ENCODE peak calls at places on chromosomes 7 and 10, in four cellular contexts. H is transverse colon, F is suprapubic skin, X is endothelial cell of umbilical vein. S is an unnamed sample.

GRCh38 chr10:74755273-74755672 is 71.1 kb upstream of the KAT6B start:
- DNase-seq in X (no peak), H (no peak), F (no peak), S (peak; percentile 8)

GRCh38 chr7:117728858-117729257 is 144.4 kb downstream of the CTTNBP2 start:
- DNase-seq in F (no peak), X (no peak), H (no peak), S (no peak)

GRCh38 chr10:25059990-25060389 is 43.6 kb downstream of the THNSL1 start:
- DNase-seq in F (no peak), X (peak; percentile 50), H (peak; percentile 65), S (peak; percentile 82)

GRCh38 chr7:37065779-37066271 is 341.5 kb upstream of the AOAH start:
- DNase-seq in X (peak; percentile 50), H (no peak), F (no peak), S (no peak)

GRCh38 chr10:123331438-123331837 is 177.2 kb downstream of the BUB3 start:
- DNase-seq in H (no peak), X (no peak), F (no peak), S (no peak)

GRCh38 chr7:96075510-96076349 is 246.2 kb downstream of the SLC25A13 start:
- DNase-seq in F (peak; percentile 77), X (peak; percentile 56), H (peak; percentile 41), S (peak; percentile 63)

GRCh38 chr7:98990356-98990755 is 112.0 kb downstream of the TRRAP start:
- DNase-seq in F (peak; percentile 28), X (no peak), H (no peak), S (no peak)

GRCh38 chr7:151251328-151251925 is 2.9 kb upstream of the SMARCD3 start:
- DNase-seq in F (peak; percentile 71), H (peak; percentile 54), X (peak; percentile 24), S (peak; percentile 55)

GRCh38 chr10:96478317-96478716 is 35.4 kb downstream of the TLL2 start:
- DNase-seq in F (no peak), H (no peak), X (no peak), S (no peak)

GRCh38 chr10:35912615-35913170 is 270.6 kb upstream of the FZD8 start:
- DNase-seq in H (no peak), F (no peak), X (peak; percentile 44), S (no peak)

GRCh38 chr10:32489935-32490334 is 44.0 kb downstream of the CCDC7 start:
- DNase-seq in X (no peak), F (no peak), H (no peak), S (no peak)

GRCh38 chr10:128869101-128869712 is 597.8 kb upstream of the MGMT start:
- DNase-seq in X (no peak), H (no peak), F (peak; percentile 10), S (no peak)

GRCh38 chr7:105439174-105439893 is 50.6 kb upstream of the SRPK2 start:
- DNase-seq in X (peak; percentile 92), H (peak; percentile 22), F (no peak), S (peak; percentile 37)

GRCh38 chr7:96331233-96331632 is 9.3 kb upstream of the SLC25A13 start:
- DNase-seq in H (no peak), X (no peak), F (no peak), S (no peak)

GRCh38 chr10:111323567-111323966 is 246.7 kb downstream of the ADRA2A start:
- DNase-seq in H (no peak), X (no peak), F (no peak), S (no peak)

GRCh38 chr10:963186-963585 is 25.0 kb upstream of the GTPBP4 start:
- DNase-seq in F (no peak), X (no peak), H (no peak), S (no peak)

GRCh38 chr10:123864923-123865322 is 26.7 kb downstream of the CPXM2 start:
- DNase-seq in F (no peak), X (no peak), H (peak; percentile 23), S (no peak)

GRCh38 chr10:118832242-118832651 is 77.5 kb upstream of the CACUL1 start:
- DNase-seq in H (peak; percentile 57), F (no peak), X (peak; percentile 15), S (peak; percentile 37)

GRCh38 chr7:89123871-89124270 is 328.3 kb upstream of the TEX47 start:
- DNase-seq in X (no peak), H (no peak), F (no peak), S (no peak)

GRCh38 chr10:86708783-86709778 is 40.8 kb downstream of the LDB3 start:
- DNase-seq in X (no peak), F (no peak), H (no peak), S (no peak)

GRCh38 chr7:26440253-26440992 is 148.8 kb downstream of the SNX10 start:
- DNase-seq in X (no peak), F (no peak), H (no peak), S (no peak)

GRCh38 chr7:26440993-26441636 is 149.5 kb downstream of the SNX10 start:
- DNase-seq in H (no peak), X (no peak), F (no peak), S (no peak)

GRCh38 chr7:26443006-26443405 is 151.3 kb downstream of the SNX10 start:
- DNase-seq in H (no peak), F (no peak), X (no peak), S (no peak)

GRCh38 chr7:26443761-26444160 is 152.1 kb downstream of the SNX10 start:
- DNase-seq in X (no peak), H (no peak), F (no peak), S (no peak)

GRCh38 chr7:26441640-26442277 is 150.1 kb downstream of the SNX10 start:
- DNase-seq in X (no peak), F (no peak), H (no peak), S (no peak)
- H3K27ac ChIP-seq in X (no peak overlapping the region), F (no peak overlapping the region), H (no peak overlapping the region), S (no peak overlapping the region)

DNA sequence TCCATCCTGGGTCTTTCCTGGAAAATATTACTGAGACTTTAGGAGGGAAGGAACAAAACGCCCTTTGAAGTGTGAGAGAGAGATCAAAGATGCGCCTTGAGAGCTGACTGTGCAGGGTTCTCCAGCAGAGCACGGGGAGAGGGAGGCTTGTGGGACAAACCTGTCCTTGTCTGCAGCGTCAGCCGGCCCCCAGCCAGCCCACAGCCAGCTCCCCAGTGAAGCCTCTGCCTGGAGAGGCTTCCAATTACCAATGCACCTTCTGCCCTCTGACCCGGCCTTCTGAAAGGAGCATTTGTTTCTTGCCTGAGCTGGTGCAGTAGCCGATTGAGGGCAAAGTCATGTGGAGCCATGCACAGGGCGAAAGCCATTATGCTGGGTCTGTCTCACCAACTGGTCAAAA is 268.8 kb downstream of the KLF6 start:
- DNase-seq in X (no peak), F (no peak), H (no peak), S (no peak)
- TF ChIP-seq POLR2AphosphoS5 in X (no peak), F (no peak), H (no peak), S (no peak)

GRCh38 chr7:83697814-83698530 is 49.0 kb upstream of the SEMA3E start:
- DNase-seq in H (no peak), X (no peak), F (no peak), S (no peak)
- H3K27ac ChIP-seq in H (no peak overlapping the region), X (no peak overlapping the region), F (no peak overlapping the region), S (no peak overlapping the region)

GRCh38 chr7:25119102-25119501 is 6.0 kb downstream of the CYCS start:
- DNase-seq in F (no peak), H (no peak), X (no peak), S (no peak)

GRCh38 chr7:25116621-25117020 is 8.4 kb downstream of the CYCS start:
- DNase-seq in H (no peak), F (no peak), X (no peak), S (no peak)

GRCh38 chr7:25118048-25118753 is 6.9 kb downstream of the CYCS start:
- DNase-seq in F (no peak), H (no peak), X (no peak), S (no peak)

GRCh38 chr7:25121599-25121998 is 3.5 kb downstream of the CYCS start:
- DNase-seq in H (no peak), F (no peak), X (no peak), S (no peak)

DNA sequence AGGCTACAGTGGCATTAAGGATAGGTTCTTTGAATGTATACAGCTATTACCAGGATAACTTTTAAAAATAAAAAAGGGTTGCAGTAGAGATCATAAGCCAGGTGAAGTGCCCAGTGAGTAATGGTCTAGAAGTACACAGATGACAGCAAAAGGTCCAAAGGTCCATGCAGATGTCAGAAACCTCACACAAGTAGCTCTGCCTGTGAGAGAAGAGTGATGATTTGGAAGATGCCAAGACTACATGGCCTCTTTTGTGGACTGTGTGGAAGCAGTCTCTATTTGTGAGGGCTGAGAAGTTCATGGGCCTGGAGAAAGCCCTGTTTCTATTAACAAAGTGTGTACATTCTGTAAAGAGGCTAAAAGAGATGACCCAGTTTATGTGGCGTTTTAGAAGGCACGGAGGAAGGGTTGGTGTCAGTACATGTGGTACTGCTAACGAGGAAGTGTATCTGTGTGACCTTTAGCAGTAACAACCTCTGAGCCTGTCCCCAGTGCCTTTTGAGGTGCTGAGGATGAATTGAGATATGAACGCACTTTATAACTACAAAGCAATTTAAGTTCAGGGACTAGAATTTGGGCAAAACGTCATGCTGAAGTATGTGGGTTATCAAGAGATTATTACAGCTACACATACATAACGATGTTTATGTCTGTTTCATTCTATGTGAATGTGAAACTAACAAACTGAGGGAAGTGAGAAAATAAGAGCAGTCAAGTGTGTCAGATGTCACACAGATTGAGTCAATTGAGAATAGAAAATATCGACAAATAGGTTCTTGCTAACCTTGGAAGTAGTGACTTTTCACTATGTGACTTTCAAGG is 7.6 kb downstream of the CYCS start:
- DNase-seq in F (no peak), H (peak; percentile 39), X (no peak), S (no peak)
- TF ChIP-seq POLR2AphosphoS5 in F (no peak), H (no peak), X (no peak), S (no peak)

GRCh38 chr7:141427134-141427533 is 124.1 kb upstream of the AGK start:
- DNase-seq in H (no peak), F (no peak), X (no peak), S (no peak)
- H3K27ac ChIP-seq in H (no peak overlapping the region), F (no peak overlapping the region), X (no peak overlapping the region), S (no peak overlapping the region)

GRCh38 chr7:128777156-128778123 is 1.8 kb upstream of the OPN1SW start:
- DNase-seq in X (peak; percentile 58), H (no peak), F (no peak), S (no peak)
- TF ChIP-seq POLR2AphosphoS5 in X (no peak), H (no peak), F (no peak), S (no peak)

S was measured in stomach.